ENCODE peak calls at places on chromosomes 1 and 21, in four cellular contexts. One of them, this sample, is unnamed.

GRCh38 chr1:234276389-234276788 is 96.9 kb upstream of the COA6 start:
- DNase-seq in K562: no peak
- DNase-seq in HepG2: no peak
- DNase-seq in SK-N-SH: peak
- DNase-seq in this sample: no peak

GRCh38 chr1:85933901-85934300 is 222.7 kb downstream of the COL24A1 start:
- DNase-seq in K562: no peak
- DNase-seq in SK-N-SH: no peak
- DNase-seq in HepG2: no peak
- DNase-seq in this sample: no peak

GRCh38 chr1:65894738-65895605 is 102.3 kb downstream of the PDE4B start:
- DNase-seq in HepG2: no peak
- DNase-seq in SK-N-SH: no peak
- DNase-seq in K562: no peak
- DNase-seq in this sample: no peak

GRCh38 chr1:240491156-240491555 is 120.8 kb downstream of the GREM2 start:
- DNase-seq in SK-N-SH: no peak
- DNase-seq in HepG2: no peak
- DNase-seq in K562: no peak
- DNase-seq in this sample: no peak

GRCh38 chr1:47992720-47993119 is 4.5 kb downstream of the TRABD2B start:
- DNase-seq in K562: no peak
- DNase-seq in HepG2: no peak
- DNase-seq in SK-N-SH: no peak
- DNase-seq in this sample: no peak

GRCh38 chr1:111406325-111406768 is 21.2 kb downstream of the OVGP1 start:
- DNase-seq in HepG2: no peak
- DNase-seq in SK-N-SH: peak
- DNase-seq in K562: no peak
- DNase-seq in this sample: no peak

GRCh38 chr1:209808059-209808494 is 2.1 kb upstream of the IRF6 start:
- DNase-seq in HepG2: peak
- DNase-seq in SK-N-SH: peak
- DNase-seq in K562: peak
- DNase-seq in this sample: no peak

GRCh38 chr1:157155658-157156057 is 17.5 kb upstream of the ETV3 start:
- DNase-seq in SK-N-SH: no peak
- DNase-seq in K562: no peak
- DNase-seq in HepG2: peak
- DNase-seq in this sample: no peak

GRCh38 chr1:104056786-104057185 is 307.1 kb downstream of the AMY1C start:
- DNase-seq in SK-N-SH: no peak
- DNase-seq in HepG2: no peak
- DNase-seq in K562: no peak
- DNase-seq in this sample: no peak

GRCh38 chr1:1013105-1013921 is at the start of gene ISG15:
- DNase-seq in HepG2: peak
- DNase-seq in K562: peak
- DNase-seq in SK-N-SH: no peak
- DNase-seq in this sample: peak

GRCh38 chr1:155859881-155860841 is 794 bp downstream of the SYT11 start:
- DNase-seq in SK-N-SH: peak
- DNase-seq in HepG2: peak
- DNase-seq in K562: peak
- DNase-seq in this sample: no peak

GRCh38 chr1:220796530-220796929 is 9.8 kb downstream of the MTARC1 start:
- DNase-seq in HepG2: no peak
- DNase-seq in K562: no peak
- DNase-seq in SK-N-SH: no peak
- DNase-seq in this sample: no peak

GRCh38 chr1:113858982-113859381 is 12.5 kb downstream of the PTPN22 start:
- DNase-seq in K562: no peak
- DNase-seq in SK-N-SH: no peak
- DNase-seq in HepG2: no peak
- DNase-seq in this sample: no peak

GRCh38 chr1:79364896-79365295 is 358.4 kb upstream of the ADGRL4 start:
- DNase-seq in SK-N-SH: no peak
- DNase-seq in K562: no peak
- DNase-seq in HepG2: no peak
- DNase-seq in this sample: no peak

GRCh38 chr1:79220509-79220908 is 214.0 kb upstream of the ADGRL4 start:
- DNase-seq in HepG2: no peak
- DNase-seq in SK-N-SH: no peak
- DNase-seq in K562: no peak
- DNase-seq in this sample: no peak

GRCh38 chr1:6259491-6260362 is 1.2 kb downstream of the GPR153 start:
- DNase-seq in HepG2: peak
- DNase-seq in K562: peak
- DNase-seq in SK-N-SH: peak
- DNase-seq in this sample: peak

GRCh38 chr1:152348447-152348846 is 11.4 kb downstream of the FLG2 start:
- DNase-seq in HepG2: no peak
- DNase-seq in SK-N-SH: no peak
- DNase-seq in K562: no peak
- DNase-seq in this sample: peak
- TF ChIP-seq ELF1 in HepG2: no peak
- TF ChIP-seq ELF1 in SK-N-SH: no peak
- TF ChIP-seq ELF1 in K562: no peak
- TF ChIP-seq ELF1 in this sample: no peak

DNA sequence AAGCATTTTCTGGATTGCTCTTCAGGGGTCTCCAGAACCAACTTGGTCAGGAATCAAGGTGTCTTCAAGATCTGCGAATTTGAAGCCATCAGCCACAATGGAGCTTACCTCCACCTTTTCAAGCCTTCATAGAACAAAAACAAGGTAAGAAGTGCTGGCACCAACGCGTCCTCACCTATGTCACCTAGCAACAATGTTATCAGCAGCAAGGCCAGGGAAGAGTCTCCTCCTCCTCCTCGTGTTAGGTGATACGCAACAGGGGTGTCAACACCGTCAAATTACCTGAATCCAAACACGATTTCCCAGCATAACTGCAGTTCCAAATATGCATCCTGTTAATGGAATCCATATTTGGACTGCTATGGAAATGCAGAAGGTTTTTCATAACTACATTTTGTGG is 4.1 kb upstream of the TIAM1 start:
- DNase-seq in SK-N-SH: no peak
- DNase-seq in HepG2: no peak
- DNase-seq in K562: no peak
- DNase-seq in this sample: no peak
- H3K27ac ChIP-seq in SK-N-SH: no peak
- H3K27ac ChIP-seq in HepG2: no peak
- H3K27ac ChIP-seq in K562: no peak
- H3K27ac ChIP-seq in this sample: no peak

GRCh38 chr21:36901575-36901974 is 64.9 kb downstream of the HLCS start:
- DNase-seq in HepG2: no peak
- DNase-seq in K562: no peak
- DNase-seq in SK-N-SH: no peak
- DNase-seq in this sample: no peak

GRCh38 chr21:36904093-36904666 is 62.3 kb downstream of the HLCS start:
- DNase-seq in SK-N-SH: no peak
- DNase-seq in K562: no peak
- DNase-seq in HepG2: no peak
- DNase-seq in this sample: no peak

GRCh38 chr21:36902793-36903192 is 63.7 kb downstream of the HLCS start:
- DNase-seq in K562: no peak
- DNase-seq in SK-N-SH: no peak
- DNase-seq in HepG2: no peak
- DNase-seq in this sample: no peak

GRCh38 chr21:36902331-36902730 is 64.1 kb downstream of the HLCS start:
- DNase-seq in K562: no peak
- DNase-seq in HepG2: no peak
- DNase-seq in SK-N-SH: no peak
- DNase-seq in this sample: no peak
- TF ChIP-seq ELF1 in K562: no peak
- TF ChIP-seq ELF1 in HepG2: no peak
- TF ChIP-seq ELF1 in SK-N-SH: no peak
- TF ChIP-seq ELF1 in this sample: no peak

GRCh38 chr1:203547147-203547546 is 53.2 kb downstream of the OPTC start:
- DNase-seq in K562: no peak
- DNase-seq in SK-N-SH: no peak
- DNase-seq in HepG2: no peak
- DNase-seq in this sample: no peak

GRCh38 chr1:203546274-203546673 is 52.3 kb downstream of the OPTC start:
- DNase-seq in K562: no peak
- DNase-seq in HepG2: no peak
- DNase-seq in SK-N-SH: no peak
- DNase-seq in this sample: no peak

GRCh38 chr1:203545032-203545816 is 51.3 kb downstream of the OPTC start:
- DNase-seq in K562: no peak
- DNase-seq in HepG2: no peak
- DNase-seq in SK-N-SH: no peak
- DNase-seq in this sample: no peak

GRCh38 chr1:203547771-203548421 is 53.9 kb downstream of the OPTC start:
- DNase-seq in HepG2: no peak
- DNase-seq in SK-N-SH: no peak
- DNase-seq in K562: no peak
- DNase-seq in this sample: no peak

GRCh38 chr1:203544485-203544884 is 50.5 kb downstream of the OPTC start:
- DNase-seq in HepG2: no peak
- DNase-seq in SK-N-SH: no peak
- DNase-seq in K562: no peak
- DNase-seq in this sample: no peak
- H3K27ac ChIP-seq in HepG2: no peak
- H3K27ac ChIP-seq in SK-N-SH: peak
- H3K27ac ChIP-seq in K562: no peak
- H3K27ac ChIP-seq in this sample: no peak

GRCh38 chr1:193322218-193322617 is 135.8 kb upstream of the B3GALT2 start:
- DNase-seq in HepG2: no peak
- DNase-seq in K562: no peak
- DNase-seq in SK-N-SH: no peak
- DNase-seq in this sample: peak
- TF ChIP-seq ELF1 in HepG2: no peak
- TF ChIP-seq ELF1 in K562: no peak
- TF ChIP-seq ELF1 in SK-N-SH: no peak
- TF ChIP-seq ELF1 in this sample: no peak

DNA sequence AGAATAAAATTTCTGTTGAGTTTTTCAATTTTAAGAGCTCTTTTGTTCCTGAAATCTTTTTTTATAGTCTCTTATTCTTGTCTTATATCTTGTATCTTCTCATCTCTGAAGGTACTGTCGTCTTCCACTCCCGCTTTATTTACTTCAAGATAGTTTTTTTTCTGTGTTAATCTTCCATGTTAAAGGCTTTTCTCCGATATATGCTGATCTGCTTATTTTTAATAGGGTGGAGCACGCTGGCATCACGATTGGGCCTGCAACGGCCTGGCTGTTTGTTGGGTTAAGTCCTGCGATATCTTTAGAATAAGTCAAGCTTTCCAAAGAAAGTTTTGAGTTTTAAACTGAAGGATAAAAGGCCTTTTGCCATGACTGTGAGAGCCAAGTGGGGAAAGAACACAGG is 35.7 kb downstream of the MRPS6 start:
- DNase-seq in SK-N-SH: no peak
- DNase-seq in HepG2: no peak
- DNase-seq in K562: no peak
- DNase-seq in this sample: no peak
- H3K27ac ChIP-seq in SK-N-SH: no peak
- H3K27ac ChIP-seq in HepG2: no peak
- H3K27ac ChIP-seq in K562: no peak
- H3K27ac ChIP-seq in this sample: no peak

GRCh38 chr21:32366191-32366590 is 26.6 kb downstream of the URB1 start:
- DNase-seq in HepG2: no peak
- DNase-seq in K562: no peak
- DNase-seq in SK-N-SH: no peak
- DNase-seq in this sample: no peak

GRCh38 chr21:32368386-32368785 is 24.4 kb downstream of the URB1 start:
- DNase-seq in SK-N-SH: no peak
- DNase-seq in HepG2: no peak
- DNase-seq in K562: no peak
- DNase-seq in this sample: no peak

GRCh38 chr21:32364387-32364786 is 28.4 kb downstream of the URB1 start:
- DNase-seq in HepG2: peak
- DNase-seq in K562: no peak
- DNase-seq in SK-N-SH: no peak
- DNase-seq in this sample: no peak

GRCh38 chr21:32367158-32367557 is 25.7 kb downstream of the URB1 start:
- DNase-seq in K562: no peak
- DNase-seq in SK-N-SH: no peak
- DNase-seq in HepG2: no peak
- DNase-seq in this sample: no peak

GRCh38 chr21:32364801-32365200 is 28.0 kb downstream of the URB1 start:
- DNase-seq in HepG2: peak
- DNase-seq in SK-N-SH: no peak
- DNase-seq in K562: no peak
- DNase-seq in this sample: no peak
- TF ChIP-seq ELF1 in HepG2: no peak
- TF ChIP-seq ELF1 in SK-N-SH: no peak
- TF ChIP-seq ELF1 in K562: no peak
- TF ChIP-seq ELF1 in this sample: no peak

DNA sequence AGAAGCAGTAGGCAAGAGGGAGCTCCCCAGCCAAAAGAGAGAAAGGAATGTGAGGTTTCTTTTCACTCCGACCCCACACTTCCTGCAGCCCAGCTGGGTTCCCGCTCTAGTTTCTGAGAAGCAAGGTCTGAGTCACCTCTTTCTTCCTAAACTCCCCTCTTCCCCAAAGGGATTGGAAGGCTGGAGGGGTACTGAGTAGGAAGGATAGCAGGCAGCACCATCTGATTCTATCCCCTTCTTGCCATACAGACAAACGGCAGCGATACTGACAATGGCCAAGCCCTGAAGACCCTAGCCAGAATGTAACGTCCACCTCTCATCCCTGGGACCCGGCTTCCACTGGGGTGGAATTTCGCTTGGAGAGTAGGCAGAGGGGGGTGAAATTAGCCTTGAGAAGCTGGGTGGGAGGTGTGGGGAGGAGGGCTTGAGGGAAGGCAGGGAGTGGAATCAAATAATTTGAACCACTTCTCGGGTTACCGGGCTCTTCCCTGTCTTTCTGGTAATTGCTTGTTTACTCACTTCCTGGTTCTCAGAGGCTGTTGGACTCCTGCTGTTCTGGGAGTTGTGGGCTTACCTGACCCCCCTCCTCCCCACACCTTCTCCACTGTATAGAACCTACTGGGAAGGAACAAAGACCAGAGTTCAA is 13.2 kb downstream of the IER5 start:
- DNase-seq in SK-N-SH: no peak
- DNase-seq in K562: no peak
- DNase-seq in HepG2: no peak
- DNase-seq in this sample: no peak
- H3K27ac ChIP-seq in SK-N-SH: peak
- H3K27ac ChIP-seq in K562: peak
- H3K27ac ChIP-seq in HepG2: no peak
- H3K27ac ChIP-seq in this sample: peak